ENCODE peak calls at places on chromosome 10, in five cellular contexts. Q, A, E, W and O are unnamed samples.

GRCh38 chr10:118017850-118018249 is 28.9 kb downstream of the RAB11FIP2 start:
- DNase-seq in W (no peak), A (no peak), E (no peak), Q (no peak), O (no peak)

GRCh38 chr10:116631871-116632295 is 11.1 kb downstream of the PNLIPRP2 start:
- DNase-seq in Q (no peak), E (no peak), W (no peak), A (no peak), O (no peak)

GRCh38 chr10:7915923-7916322 is 97.6 kb downstream of the TAF3 start:
- DNase-seq in W (no peak), Q (peak), A (no peak), E (no peak), O (no peak)

GRCh38 chr10:87850742-87851205 is 12.6 kb downstream of the KLLN start:
- DNase-seq in E (peak), A (peak), Q (peak), W (no peak), O (peak)

GRCh38 chr10:28661035-28661434 is 16.3 kb upstream of the BAMBI start:
- DNase-seq in W (no peak), E (no peak), Q (no peak), A (no peak), O (no peak)

GRCh38 chr10:91551856-91552255 is 81.0 kb downstream of the PPP1R3C start:
- DNase-seq in W (no peak), E (peak), Q (peak), A (no peak), O (no peak)

GRCh38 chr10:72858103-72858502 is 35.4 kb upstream of the OIT3 start:
- DNase-seq in Q (no peak), E (no peak), A (no peak), W (no peak), O (no peak)

GRCh38 chr10:129719889-129720590 is 244.0 kb downstream of the EBF3 start:
- DNase-seq in E (peak), A (no peak), Q (no peak), W (peak), O (no peak)

GRCh38 chr10:21534611-21535493 is 820 bp downstream of the MLLT10 start:
- DNase-seq in A (no peak), E (peak), Q (peak), W (peak), O (peak)

GRCh38 chr10:35386594-35387174 is 50.4 kb downstream of the CCNY start:
- DNase-seq in E (peak), W (no peak), Q (no peak), A (no peak), O (no peak)

GRCh38 chr10:110206988-110207804 is at the start of gene MXI1:
- DNase-seq in E (peak), Q (peak), W (peak), A (peak), O (peak)

GRCh38 chr10:118752401-118752800 is 2.4 kb downstream of the CACUL1 start:
- DNase-seq in Q (no peak), E (no peak), A (no peak), W (no peak), O (no peak)

GRCh38 chr10:1289591-1289990 is 233.4 kb downstream of the WDR37 start:
- DNase-seq in A (no peak), E (no peak), W (no peak), Q (no peak), O (no peak)

GRCh38 chr10:23702977-23703414 is 264.1 kb downstream of the OTUD1 start:
- DNase-seq in A (peak), E (peak), Q (peak), W (peak), O (peak)

GRCh38 chr10:76303682-76304316 is 872.4 kb downstream of the LRMDA start:
- DNase-seq in W (no peak), E (peak), A (peak), Q (peak), O (peak)

GRCh38 chr10:43202224-43202656 is 64.0 kb downstream of the CSGALNACT2 start:
- DNase-seq in E (peak), W (peak), A (peak), Q (no peak), O (peak)

GRCh38 chr10:43137701-43137970 is 609 bp upstream of the CSGALNACT2 start:
- DNase-seq in A (peak), W (peak), Q (peak), E (peak), O (no peak)

GRCh38 chr10:16585103-16585502 is 63.4 kb upstream of the C1QL3 start:
- DNase-seq in W (no peak), A (no peak), Q (no peak), E (no peak), O (no peak)

GRCh38 chr10:133258066-133258817 is 18.4 kb downstream of the ADAM8 start:
- DNase-seq in A (no peak), W (peak), E (peak), Q (no peak), O (peak)

GRCh38 chr10:17835688-17836087 is 26.5 kb downstream of the MRC1 start:
- DNase-seq in A (no peak), E (no peak), Q (no peak), W (no peak), O (no peak)

GRCh38 chr10:101835406-101835805 is 8.2 kb downstream of the KCNIP2 start:
- DNase-seq in Q (no peak), A (no peak), E (no peak), W (no peak), O (no peak)

GRCh38 chr10:79275431-79275851 is 71.8 kb upstream of the PPIF start:
- DNase-seq in W (no peak), A (peak), Q (no peak), E (no peak), O (no peak)

GRCh38 chr10:66929375-66929774 is 3.5 kb downstream of the LRRTM3 start:
- DNase-seq in Q (no peak), W (no peak), A (no peak), E (no peak), O (no peak)

GRCh38 chr10:110512461-110513187 is 14.9 kb downstream of the DUSP5 start:
- DNase-seq in E (no peak), Q (no peak), W (no peak), A (no peak), O (no peak)

GRCh38 chr10:86204421-86205045 is 162.1 kb downstream of the GRID1 start:
- DNase-seq in Q (no peak), W (no peak), E (no peak), A (no peak), O (no peak)

GRCh38 chr10:33332183-33333031 is 2.1 kb downstream of the NRP1 start:
- DNase-seq in Q (no peak), A (no peak), W (no peak), E (no peak), O (peak)

GRCh38 chr10:103278424-103278823 is 1.5 kb downstream of the INA start:
- DNase-seq in W (no peak), A (no peak), Q (no peak), E (no peak), O (no peak)

GRCh38 chr10:26488344-26488743 is 50.2 kb downstream of the APBB1IP start:
- DNase-seq in E (no peak), Q (no peak), W (no peak), A (no peak), O (no peak)